ENCODE peak calls at places on chromosomes 5 and 9, in seven cellular contexts. O is activated gamma-delta T cell; F is HCT116; J is GDM1; D is CD4-positive, alpha-beta memory T cell; C is GM04504; Q is left colon. Y is an unnamed sample.

GRCh38 chr5:31232273-31232888 is 38.9 kb downstream of the CDH6 start:
- DNase-seq in O (no peak), Q (no peak), D (no peak), C (peak), F (peak), J (peak), Y (no peak)

GRCh38 chr9:92184041-92184564 is 68.9 kb upstream of the SPTLC1 start:
- DNase-seq in O (no peak), C (no peak), Q (no peak), D (no peak), F (no peak), J (no peak), Y (no peak)

GRCh38 chr5:165460911-165461310 is 1955.5 kb downstream of the MAT2B start:
- DNase-seq in D (no peak), C (no peak), O (no peak), Q (no peak), F (no peak), J (no peak), Y (no peak)

GRCh38 chr5:53601570-53601969 is 41.1 kb downstream of the NDUFS4 start:
- DNase-seq in C (no peak), O (no peak), D (no peak), Q (no peak), F (peak), J (no peak), Y (no peak)

GRCh38 chr5:174414315-174414710 is 310.1 kb upstream of the MSX2 start:
- DNase-seq in C (no peak), F (no peak), J (no peak), O (no peak), Q (no peak), D (no peak), Y (no peak)

GRCh38 chr9:129235931-129236331 is 57.9 kb upstream of the IER5L start:
- DNase-seq in C (no peak), O (no peak), D (peak), F (no peak), J (no peak), Q (no peak), Y (no peak)

GRCh38 chr5:172345886-172346285 is 62.3 kb upstream of the UBTD2 start:
- DNase-seq in J (no peak), O (no peak), F (no peak), D (no peak), C (no peak), Q (no peak), Y (no peak)

GRCh38 chr9:5799314-5799713 is 33.6 kb downstream of the ERMP1 start:
- DNase-seq in C (peak), F (peak), O (no peak), D (no peak), Q (no peak), J (no peak), Y (peak)

GRCh38 chr9:126398403-126399058 is 71.9 kb downstream of the MVB12B start:
- DNase-seq in D (peak), J (peak), Q (peak), F (no peak), C (no peak), O (peak), Y (peak)

GRCh38 chr5:173139631-173140030 is 4.7 kb upstream of the BNIP1 start:
- DNase-seq in C (no peak), D (no peak), Q (no peak), F (no peak), J (no peak), O (no peak), Y (no peak)

GRCh38 chr9:82513976-82514735 is 525.6 kb downstream of the SPATA31D1 start:
- DNase-seq in O (no peak), D (no peak), J (no peak), Q (no peak), C (no peak), F (no peak), Y (no peak)

GRCh38 chr5:17828709-17829108 is 194.4 kb downstream of the TAF11L14 start:
- DNase-seq in O (no peak), D (no peak), F (no peak), Q (no peak), C (no peak), J (no peak), Y (no peak)

Y was measured in HL-60.